ENCODE peak calls at places on chromosomes 11 and 22, in four cellular contexts. T is heart left ventricle, G is lung, L is body of pancreas. V is an unnamed sample.

GRCh38 chr11:74680035-74680671 is 51.1 kb downstream of the CHRDL2 start:
- DNase-seq in T (no peak), G (no peak), L (peak; percentile 9), V (no peak)

GRCh38 chr11:126468102-126468521 is 112.6 kb downstream of the ST3GAL4 start:
- DNase-seq in T (peak; percentile 60), G (no peak), L (no peak), V (no peak)

GRCh38 chr11:65496304-65497140 is 2.3 kb upstream of the MALAT1 start:
- DNase-seq in T (no peak), G (no peak), L (no peak), V (no peak)

GRCh38 chr11:45185228-45185729 is 38.8 kb downstream of the PRDM11 start:
- DNase-seq in T (no peak), G (no peak), L (no peak), V (no peak)

GRCh38 chr11:47487421-47487820 is 38.5 kb upstream of the RAPSN start:
- DNase-seq in T (no peak), G (no peak), L (no peak), V (no peak)

GRCh38 chr11:57290288-57290687 is 34.5 kb downstream of the TNKS1BP1 start:
- DNase-seq in T (no peak), G (no peak), L (no peak), V (no peak)

GRCh38 chr11:123241874-123242538 is 47.0 kb upstream of the CLMP start:
- DNase-seq in T (no peak), G (no peak), L (no peak), V (no peak)

GRCh38 chr22:46002757-46003270 is 25.9 kb upstream of the WNT7B start:
- DNase-seq in T (peak; percentile 39), G (no peak), L (no peak), V (no peak)

GRCh38 chr11:62922653-62923371 is 1.6 kb upstream of the CHRM1 start:
- DNase-seq in T (no peak), G (no peak), L (no peak), V (no peak)

GRCh38 chr11:118000850-118001228 is 14.6 kb downstream of the IL10RA start:
- DNase-seq in T (no peak), G (no peak), L (no peak), V (no peak)

GRCh38 chr11:108543316-108543955 is 45.3 kb upstream of the POGLUT3 start:
- DNase-seq in T (no peak), G (no peak), L (no peak), V (no peak)

GRCh38 chr11:14144905-14145304 is 182.4 kb downstream of the SPON1 start:
- DNase-seq in T (no peak), G (no peak), L (no peak), V (no peak)

GRCh38 chr11:108340958-108341357 is 118.1 kb downstream of the ATM start:
- DNase-seq in T (no peak), G (no peak), L (no peak), V (peak; percentile 8)

GRCh38 chr11:35623708-35624168 is 5.5 kb downstream of the FJX1 start:
- DNase-seq in T (no peak), G (no peak), L (no peak), V (no peak)

GRCh38 chr11:7545611-7546010 is 31.8 kb downstream of the PPFIBP2 start:
- DNase-seq in T (no peak), G (no peak), L (no peak), V (no peak)

GRCh38 chr11:22177186-22177585 is 15.7 kb upstream of the ANO5 start:
- DNase-seq in T (no peak), G (no peak), L (no peak), V (no peak)

GRCh38 chr11:102760355-102761035 is 19.9 kb downstream of the MMP10 start:
- DNase-seq in T (no peak), G (no peak), L (no peak), V (no peak)

GRCh38 chr11:123601136-123601535 is 53.3 kb downstream of the SCN3B start:
- DNase-seq in T (no peak), G (no peak), L (no peak), V (no peak)

GRCh38 chr11:79013509-79013908 is 427.3 kb downstream of the TENM4 start:
- DNase-seq in T (no peak), G (no peak), L (no peak), V (no peak)

GRCh38 chr11:9037046-9037780 is 33.4 kb upstream of the NRIP3 start:
- DNase-seq in T (no peak), G (no peak), L (no peak), V (no peak)

GRCh38 chr11:10474551-10474950 is 19.5 kb downstream of the AMPD3 start:
- DNase-seq in T (no peak), G (no peak), L (no peak), V (no peak)

GRCh38 chr11:129077191-129077590 is 114.9 kb downstream of the ARHGAP32 start:
- DNase-seq in T (no peak), G (no peak), L (no peak), V (no peak)

GRCh38 chr11:10688401-10688800 is 5.2 kb downstream of the IRAG1 start:
- DNase-seq in T (no peak), G (no peak), L (no peak), V (no peak)

GRCh38 chr11:82733444-82734119 is at the start of gene FAM181B:
- DNase-seq in T (peak; percentile 76), G (no peak), L (peak; percentile 70), V (no peak)

GRCh38 chr11:76592961-76593360 is 77.6 kb downstream of the LRRC32 start:
- DNase-seq in T (no peak), G (no peak), L (no peak), V (no peak)

GRCh38 chr11:44565746-44566558 is 489 bp downstream of the CD82 start:
- DNase-seq in T (no peak), G (no peak), L (peak; percentile 52), V (no peak)

GRCh38 chr11:68542617-68543016 is 82.1 kb downstream of the PPP6R3 start:
- DNase-seq in T (no peak), G (no peak), L (no peak), V (no peak)

GRCh38 chr11:118691926-118692830 is 12.7 kb upstream of the TREH start:
- DNase-seq in T (peak; percentile 68), G (no peak), L (no peak), V (peak; percentile 27)

GRCh38 chr22:42951093-42951710 is 63.7 kb downstream of the PACSIN2 start:
- DNase-seq in T (no peak), G (no peak), L (no peak), V (no peak)

GRCh38 chr22:50269573-50270301 is 443 bp downstream of the MAPK11 start:
- DNase-seq in T (no peak), G (no peak), L (no peak), V (peak; percentile 47)

GRCh38 chr11:78217650-78218541 is 29.2 kb downstream of the USP35 start:
- DNase-seq in T (no peak), G (no peak), L (no peak), V (no peak)

GRCh38 chr11:94675239-94675638 is 92.9 kb upstream of the AMOTL1 start:
- DNase-seq in T (no peak), G (no peak), L (no peak), V (no peak)

GRCh38 chr22:19951351-19951750 is 9.7 kb upstream of the TXNRD2 start:
- DNase-seq in T (no peak), G (no peak), L (peak; percentile 62), V (no peak)

GRCh38 chr11:10674991-10675440 is 18.5 kb downstream of the IRAG1 start:
- DNase-seq in T (no peak), G (no peak), L (peak; percentile 19), V (no peak)

GRCh38 chr11:46850829-46851380 is 4.8 kb upstream of the CKAP5 start:
- DNase-seq in T (no peak), G (no peak), L (no peak), V (no peak)

GRCh38 chr22:49553518-49554295 is 274.0 kb downstream of the BRD1 start:
- DNase-seq in T (peak; percentile 49), G (no peak), L (peak; percentile 2), V (no peak)

GRCh38 chr11:72239296-72239848 is 4.6 kb downstream of the PHOX2A start:
- DNase-seq in T (peak; percentile 89), G (peak; percentile 62), L (no peak), V (no peak)
- H3K4me3 ChIP-seq in T (peak overlapping the region; percentile 33), G (no peak overlapping the region), L (no peak overlapping the region), V (peak overlapping the region; percentile 28)

DNA sequence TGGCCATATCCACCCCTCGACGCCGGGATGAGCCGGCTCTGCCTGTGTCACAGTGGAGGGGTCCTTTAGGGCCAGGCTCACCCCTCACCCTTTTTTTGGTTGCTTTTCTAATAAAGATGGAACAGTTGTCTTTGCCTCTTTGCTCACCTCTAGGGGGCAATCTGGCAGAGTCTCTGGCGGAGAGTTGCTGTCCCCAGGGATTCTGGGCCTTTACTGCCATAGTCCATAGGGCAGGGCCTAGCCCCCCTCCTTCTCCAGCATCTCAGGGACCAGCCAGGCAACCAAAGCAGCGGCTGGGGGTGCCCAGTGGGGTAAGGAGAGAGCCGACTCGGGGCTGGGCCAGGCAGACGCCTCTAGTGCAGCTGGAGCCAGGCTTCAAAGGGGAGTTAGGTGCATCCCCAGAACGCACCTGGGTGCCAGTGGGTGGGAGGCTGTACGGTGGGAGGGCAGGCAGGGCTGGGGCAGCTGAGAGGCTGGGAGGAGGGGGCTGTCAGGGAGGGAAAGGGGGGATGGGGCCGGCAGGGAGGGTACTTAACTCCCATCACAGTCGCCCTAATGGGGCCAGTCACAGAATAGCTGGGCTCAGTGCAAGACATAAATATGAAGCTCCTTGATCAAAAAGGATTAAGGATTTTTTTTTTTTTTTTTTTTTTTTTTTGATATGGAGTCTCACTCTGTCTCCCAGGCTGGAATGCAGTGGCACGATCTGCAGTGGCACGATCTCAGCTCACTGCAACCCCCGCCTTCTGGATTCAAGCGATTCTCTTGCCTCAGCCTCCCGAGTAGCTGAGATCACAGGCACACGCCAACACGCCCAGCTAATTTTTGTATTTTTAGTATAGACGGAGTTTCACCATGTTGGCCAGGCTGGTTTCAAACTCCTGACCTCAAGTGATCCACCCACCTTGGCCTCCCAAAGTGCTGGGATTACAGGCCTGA is 2.5 kb upstream of the SUSD2 start:
- DNase-seq in T (peak; percentile 57), G (no peak), L (no peak), V (no peak)
- TF ChIP-seq CTCF in T (no peak), G (no peak), L (no peak), V (no peak)

DNA sequence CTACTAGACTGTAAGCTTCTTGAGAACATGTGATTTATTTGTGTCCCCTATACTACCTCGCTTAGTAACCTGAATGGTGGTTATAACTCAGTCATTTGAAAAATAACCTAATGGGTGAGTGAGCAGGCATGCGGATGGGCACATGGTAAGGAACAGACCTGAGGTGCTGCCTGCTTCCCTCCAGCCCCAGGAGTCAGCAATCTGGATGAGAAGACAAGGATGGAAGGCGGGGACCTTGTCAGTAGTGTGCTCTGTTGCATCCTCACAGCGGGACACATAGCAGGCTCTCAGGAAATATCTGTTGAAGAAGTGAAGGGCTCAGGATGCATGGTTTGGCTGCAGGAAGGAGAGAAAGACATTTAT is 108.6 kb downstream of the ZBTB16 start:
- DNase-seq in T (no peak), G (no peak), L (no peak), V (no peak)
- H3K4me1 ChIP-seq in T (peaks cover 86% of the 10 kb centered on the region), G (peaks cover 65% of the 10 kb centered on the region), L (peaks cover 100% of the 10 kb centered on the region), V (peaks cover 70% of the 10 kb centered on the region)

GRCh38 chr22:39528080-39528661 is 4.4 kb downstream of the RPS19BP1 start:
- DNase-seq in T (no peak), G (no peak), L (no peak), V (no peak)
- H3K4me3 ChIP-seq in T (no peak overlapping the region), G (no peak overlapping the region), L (no peak overlapping the region), V (no peak overlapping the region)

GRCh38 chr11:28585007-28585406 is 476.8 kb downstream of the METTL15 start:
- DNase-seq in T (no peak), G (no peak), L (no peak), V (no peak)

GRCh38 chr11:28581286-28582242 is 473.4 kb downstream of the METTL15 start:
- DNase-seq in T (no peak), G (no peak), L (no peak), V (no peak)
- TF ChIP-seq CTCF in T (no peak), G (no peak), L (no peak), V (no peak)